ENCODE peak calls at places on chromosomes 2 and 18, in eight cellular contexts. G, Y, V, C, O, P, D and I are unnamed samples.

GRCh38 chr2:177671662-177672061 is 279.1 kb downstream of the AGPS start:
- DNase-seq in O (no peak), C (no peak), Y (no peak), D (no peak), G (no peak), V (no peak), P (no peak), I (no peak)

GRCh38 chr2:174836345-174836999 is 72.2 kb upstream of the CHRNA1 start:
- DNase-seq in D (no peak), G (peak; percentile 95), C (no peak), Y (no peak), V (no peak), O (no peak), P (no peak), I (no peak)

GRCh38 chr2:104852161-104852689 is 1.7 kb upstream of the POU3F3 start:
- DNase-seq in O (no peak), Y (no peak), D (no peak), G (peak; percentile 51), V (no peak), C (no peak), P (no peak), I (peak; percentile 51)

GRCh38 chr2:108417254-108417653 is 31.8 kb upstream of the GCC2 start:
- DNase-seq in V (no peak), G (no peak), D (no peak), P (no peak), O (no peak), Y (no peak), C (peak; percentile 9), I (no peak)

GRCh38 chr2:55460562-55460961 is 40.9 kb upstream of the CCDC88A start:
- DNase-seq in C (no peak), O (no peak), P (no peak), D (no peak), G (no peak), Y (no peak), V (no peak), I (peak; percentile 72)

GRCh38 chr2:173511942-173512341 is 157.3 kb downstream of the CDCA7 start:
- DNase-seq in O (no peak), P (no peak), G (peak; percentile 10), V (no peak), C (no peak), Y (no peak), D (no peak), I (peak; percentile 81)

GRCh38 chr2:201040867-201041628 is 30.4 kb downstream of the HYCC2 start:
- DNase-seq in P (no peak), C (no peak), D (no peak), O (no peak), G (no peak), Y (no peak), V (no peak), I (no peak)

GRCh38 chr2:220129427-220129826 is 502.0 kb downstream of the SLC4A3 start:
- DNase-seq in D (no peak), G (no peak), O (no peak), C (peak; percentile 56), V (no peak), Y (no peak), P (no peak), I (no peak)

GRCh38 chr2:102094917-102095316 is 47.6 kb upstream of the IL1R1 start:
- DNase-seq in P (no peak), D (no peak), V (no peak), Y (no peak), O (no peak), C (no peak), G (peak; percentile 79), I (no peak)

GRCh38 chr18:23494992-23495391 is 8.3 kb upstream of the RMC1 start:
- DNase-seq in Y (no peak), D (no peak), O (no peak), C (no peak), G (no peak), P (no peak), V (no peak), I (no peak)

GRCh38 chr18:7565677-7566076 is 1.4 kb upstream of the PTPRM start:
- DNase-seq in G (no peak), P (no peak), Y (no peak), O (no peak), V (no peak), D (no peak), C (no peak), I (no peak)

GRCh38 chr2:20196053-20196880 is 28.7 kb downstream of the SDC1 start:
- DNase-seq in O (peak; percentile 59), D (no peak), C (no peak), P (no peak), Y (no peak), V (no peak), G (no peak), I (no peak)

GRCh38 chr2:215236131-215236530 is 75.7 kb upstream of the ATIC start:
- DNase-seq in P (no peak), G (no peak), D (no peak), O (no peak), V (no peak), Y (no peak), C (no peak), I (no peak)

GRCh38 chr2:181962142-181962541 is 23.5 kb upstream of the PPP1R1C start:
- DNase-seq in C (no peak), V (no peak), P (peak; percentile 56), G (no peak), O (no peak), Y (no peak), D (no peak), I (no peak)

GRCh38 chr2:233643128-233643527 is 6.9 kb downstream of the UGT1A10 start:
- DNase-seq in G (no peak), P (no peak), Y (no peak), C (no peak), V (no peak), O (no peak), D (no peak), I (no peak)

GRCh38 chr2:55887906-55888625 is 35.5 kb downstream of the EFEMP1 start:
- DNase-seq in G (peak; percentile 90), Y (no peak), D (no peak), V (peak; percentile 70), O (no peak), C (peak; percentile 63), P (no peak), I (no peak)

GRCh38 chr2:240556553-240557100 is 1.2 kb downstream of the ANKMY1 start:
- DNase-seq in G (no peak), V (no peak), D (peak; percentile 59), C (peak; percentile 88), O (no peak), Y (peak; percentile 62), P (peak; percentile 71), I (no peak)

GRCh38 chr2:235901243-235901642 is 266.9 kb downstream of the GBX2 start:
- DNase-seq in D (no peak), P (no peak), V (no peak), Y (no peak), O (no peak), G (no peak), C (no peak), I (no peak)

GRCh38 chr2:120445431-120446143 is 99.7 kb downstream of the INHBB start:
- DNase-seq in V (no peak), Y (no peak), P (no peak), D (no peak), O (no peak), C (peak; percentile 24), G (no peak), I (no peak)

GRCh38 chr2:46803911-46804670 is 111.5 kb downstream of the MCFD2 start:
- DNase-seq in D (no peak), V (no peak), O (peak; percentile 85), C (no peak), G (peak; percentile 96), P (no peak), Y (no peak), I (no peak)

GRCh38 chr18:48896326-48896874 is 54.4 kb downstream of the SMAD7 start:
- DNase-seq in V (no peak), Y (no peak), G (no peak), O (no peak), C (no peak), P (no peak), D (no peak), I (no peak)

GRCh38 chr2:176419591-176420071 is 150.4 kb downstream of the MTX2 start:
- DNase-seq in C (no peak), V (no peak), G (peak; percentile 71), P (no peak), O (no peak), D (no peak), Y (no peak), I (no peak)

GRCh38 chr18:7394041-7394440 is 163.2 kb downstream of the LRRC30 start:
- DNase-seq in Y (no peak), V (no peak), C (no peak), D (no peak), G (no peak), O (no peak), P (no peak), I (no peak)

GRCh38 chr2:177124371-177124770 is 88.2 kb upstream of the HNRNPA3 start:
- DNase-seq in Y (no peak), D (no peak), V (no peak), C (no peak), P (no peak), O (no peak), G (no peak), I (no peak)

GRCh38 chr18:10476430-10476829 is 22.0 kb downstream of the APCDD1 start:
- DNase-seq in G (peak; percentile 55), D (no peak), C (peak; percentile 96), P (no peak), V (no peak), O (no peak), Y (no peak), I (no peak)

DNA sequence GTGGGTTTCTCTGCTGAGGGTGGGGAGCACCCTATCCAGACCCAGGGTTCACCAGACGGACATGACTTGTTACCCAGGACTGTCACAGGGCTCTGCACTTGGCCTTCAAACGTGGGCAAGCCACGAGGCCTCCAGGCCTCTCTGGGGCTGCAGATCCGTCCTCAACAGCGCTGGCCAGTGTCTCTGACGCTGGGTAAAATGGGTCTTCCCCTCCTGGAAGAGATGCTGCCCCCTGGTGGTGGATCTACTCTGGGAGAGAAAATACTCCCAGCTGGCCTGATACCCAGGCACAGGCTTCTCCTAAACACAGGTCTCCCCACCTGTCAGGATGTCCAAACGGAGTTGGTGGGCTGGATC is 3.7 kb downstream of the GPR17 start:
- DNase-seq in V (peak; percentile 91), P (peak; percentile 87), Y (peak; percentile 89), C (peak; percentile 91), O (no peak), G (peak; percentile 75), D (peak; percentile 49), I (peak; percentile 76)
- TF ChIP-seq CTCF in V (peak; percentile 80), P (peak; percentile 89), Y (peak; percentile 82), C (peak; percentile 92), O (peak; percentile 35), G (peak; percentile 88), D (peak; percentile 73), I (peak; percentile 87)

GRCh38 chr18:32358075-32358474 is 112.6 kb downstream of the GAREM1 start:
- DNase-seq in D (no peak), Y (no peak), O (no peak), C (no peak), V (no peak), P (no peak), G (no peak), I (no peak)
- TF ChIP-seq CTCF in D (no peak), Y (peak; percentile 11), O (no peak), C (no peak), V (no peak), P (no peak), G (no peak), I (no peak)

GRCh38 chr2:71006955-71007799 is 12.5 kb upstream of the TEX261 start:
- DNase-seq in P (no peak), G (no peak), Y (peak; percentile 6), O (no peak), C (no peak), D (no peak), V (peak; percentile 35), I (no peak)
- TF ChIP-seq CTCF in P (no peak), G (no peak), Y (no peak), O (no peak), C (no peak), D (no peak), V (no peak), I (no peak)

GRCh38 chr2:217653240-217653639 is 349.6 kb downstream of the TNS1 start:
- DNase-seq in G (peak; percentile 76), Y (no peak), V (peak; percentile 95), C (peak; percentile 22), D (no peak), P (no peak), O (peak; percentile 81), I (no peak)
- TF ChIP-seq CTCF in G (no peak), Y (no peak), V (no peak), C (no peak), D (no peak), P (no peak), O (no peak), I (no peak)